ENCODE peak calls at places on chromosomes 11 and 22, in nine cellular contexts. O is IMR-90; K is upper lobe of right lung; M is GM12865; X is astrocyte of the spinal cord; B is tibial artery; I is epithelial cell of esophagus; G is fibroblast of pulmonary artery; Q is naive thymus-derived CD4-positive, alpha-beta T cell. Y is an unnamed sample.

GRCh38 chr11:37449146-37449545 is 851.1 kb upstream of the RAG2 start:
- DNase-seq in O (peak; percentile 68), K (no peak), M (peak; percentile 28), X (peak; percentile 73), B (no peak), I (peak; percentile 66), G (peak; percentile 82), Q (no peak), Y (peak; percentile 67)

GRCh38 chr22:37167176-37167980 is 17.7 kb upstream of the IL2RB start:
- DNase-seq in O (no peak), K (peak; percentile 60), M (no peak), X (no peak), B (no peak), I (no peak), G (no peak), Q (no peak), Y (no peak)

GRCh38 chr11:120210651-120211521 is at the start of gene OAF:
- DNase-seq in O (peak; percentile 83), K (peak; percentile 78), M (peak; percentile 82), X (peak; percentile 89), B (no peak), I (peak; percentile 78), G (peak; percentile 85), Q (peak; percentile 67), Y (peak; percentile 88)

GRCh38 chr11:85682330-85683305 is 3.4 kb downstream of the CCDC89 start:
- DNase-seq in O (peak; percentile 47), K (peak; percentile 87), M (peak; percentile 60), X (peak; percentile 52), B (peak; percentile 79), I (peak; percentile 34), G (peak; percentile 52), Q (peak; percentile 58), Y (peak; percentile 52)

GRCh38 chr11:113351490-113351889 is 36.1 kb upstream of the ANKK1 start:
- DNase-seq in O (no peak), K (no peak), M (no peak), X (no peak), B (no peak), I (no peak), G (peak; percentile 62), Q (no peak), Y (no peak)

GRCh38 chr11:132410383-132410782 is 1040.0 kb downstream of the NTM start:
- DNase-seq in O (no peak), K (no peak), M (no peak), X (no peak), B (no peak), I (no peak), G (no peak), Q (no peak), Y (no peak)

GRCh38 chr11:127624455-127624854 is 623.9 kb upstream of the KIRREL3 start:
- DNase-seq in O (peak; percentile 6), K (no peak), M (no peak), X (no peak), B (no peak), I (no peak), G (peak; percentile 8), Q (no peak), Y (no peak)

GRCh38 chr11:29564501-29564900 is 452.3 kb downstream of the KCNA4 start:
- DNase-seq in O (no peak), K (no peak), M (no peak), X (no peak), B (no peak), I (no peak), G (no peak), Q (no peak), Y (no peak)

DNA sequence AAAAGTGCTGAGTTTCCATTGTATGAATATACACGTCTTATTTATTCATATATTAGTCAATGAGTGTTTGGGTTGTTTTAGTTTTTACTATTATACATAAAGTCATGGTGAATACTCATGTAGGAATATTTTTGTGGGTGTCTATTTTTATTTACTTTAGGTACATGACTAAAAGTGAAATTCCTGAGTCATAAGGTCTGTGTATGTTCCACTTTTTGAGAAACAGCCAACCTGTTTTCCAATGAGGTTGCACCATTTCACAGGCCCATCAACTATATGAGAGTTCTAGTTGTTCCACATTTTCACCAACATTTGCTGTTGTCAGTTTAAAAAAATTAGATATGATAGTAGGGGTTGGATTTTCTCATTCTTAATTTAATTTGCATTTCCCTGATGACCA is 6.6 kb upstream of the OR6X1 start:
- DNase-seq in O (no peak), K (no peak), M (peak; percentile 56), X (no peak), B (no peak), I (peak; percentile 57), G (no peak), Q (no peak), Y (no peak)
- H3K4me3 ChIP-seq in O (no peak overlapping the region), K (no peak overlapping the region), M (no peak overlapping the region), X (no peak overlapping the region), B (no peak overlapping the region), I (no peak overlapping the region), G (no peak overlapping the region), Q (no peak overlapping the region), Y (no peak overlapping the region)

GRCh38 chr11:95266751-95267374 is 35.9 kb upstream of the SESN3 start:
- DNase-seq in O (no peak), K (no peak), M (no peak), X (peak; percentile 29), B (no peak), I (no peak), G (no peak), Q (no peak), Y (peak; percentile 77)

GRCh38 chr11:95264881-95265280 is 33.9 kb upstream of the SESN3 start:
- DNase-seq in O (no peak), K (no peak), M (no peak), X (no peak), B (no peak), I (no peak), G (no peak), Q (no peak), Y (no peak)

GRCh38 chr11:95269402-95269801 is 38.4 kb upstream of the SESN3 start:
- DNase-seq in O (no peak), K (no peak), M (no peak), X (no peak), B (no peak), I (no peak), G (no peak), Q (no peak), Y (peak; percentile 18)

GRCh38 chr11:95268386-95268785 is 37.4 kb upstream of the SESN3 start:
- DNase-seq in O (no peak), K (no peak), M (no peak), X (no peak), B (no peak), I (no peak), G (no peak), Q (no peak), Y (no peak)

DNA sequence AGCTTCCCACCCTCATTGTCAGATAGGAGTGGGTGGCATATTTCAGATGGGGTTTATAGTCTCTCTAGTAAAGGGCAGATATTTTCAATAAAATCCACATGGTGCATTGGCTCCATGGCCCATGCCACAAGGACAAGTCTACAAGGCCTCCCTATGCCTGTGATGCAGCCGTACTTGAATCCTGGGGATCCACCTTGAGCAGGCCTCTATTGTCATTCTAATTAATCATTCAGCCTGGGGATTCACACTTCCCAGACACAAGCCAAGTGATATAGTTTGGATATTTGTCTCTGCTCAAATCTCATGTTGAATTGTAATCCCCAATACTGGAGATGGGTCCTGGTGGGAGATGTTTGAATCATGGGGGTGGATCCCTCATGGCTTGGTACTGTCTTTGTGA is 36.8 kb upstream of the SESN3 start:
- DNase-seq in O (no peak), K (no peak), M (no peak), X (no peak), B (no peak), I (no peak), G (no peak), Q (no peak), Y (no peak)
- H3K4me3 ChIP-seq in O (no peak overlapping the region), K (no peak overlapping the region), M (no peak overlapping the region), X (no peak overlapping the region), B (no peak overlapping the region), I (no peak overlapping the region), G (no peak overlapping the region), Q (no peak overlapping the region), Y (no peak overlapping the region)

DNA sequence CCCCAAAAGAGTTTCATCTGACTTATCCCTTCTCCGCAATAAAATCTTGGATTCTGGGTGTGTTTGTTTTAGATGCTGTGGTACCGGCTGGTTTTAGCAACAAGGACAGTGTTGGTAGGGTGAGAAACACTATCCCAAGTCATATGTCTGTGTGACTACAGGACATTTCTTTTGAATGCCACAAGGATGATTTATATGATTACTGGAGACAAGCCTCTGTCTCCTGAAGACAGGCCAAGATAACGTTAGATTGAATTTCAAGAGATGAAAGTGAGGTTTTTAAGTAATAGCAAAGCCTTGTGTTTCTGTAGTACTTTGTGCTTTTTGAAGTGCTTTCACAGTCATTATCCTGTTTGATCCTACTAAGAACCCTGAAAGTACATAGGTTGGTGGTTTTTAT is 101.6 kb downstream of the COMMD9 start:
- DNase-seq in O (no peak), K (no peak), M (no peak), X (no peak), B (no peak), I (no peak), G (no peak), Q (no peak), Y (no peak)
- H3K4me3 ChIP-seq in O (no peak overlapping the region), K (no peak overlapping the region), M (no peak overlapping the region), X (no peak overlapping the region), B (no peak overlapping the region), I (no peak overlapping the region), G (no peak overlapping the region), Q (no peak overlapping the region), Y (no peak overlapping the region)

GRCh38 chr11:9573775-9574555 is 495 bp downstream of the WEE1 start:
- DNase-seq in O (no peak), K (peak; percentile 76), M (peak; percentile 56), X (no peak), B (no peak), I (no peak), G (peak; percentile 13), Q (no peak), Y (no peak)

GRCh38 chr11:9573054-9573774 is at the start of gene WEE1:
- DNase-seq in O (peak; percentile 98), K (peak; percentile 99), M (peak; percentile 99), X (peak; percentile 99), B (peak; percentile 99), I (peak; percentile 99), G (peak; percentile 98), Q (peak; percentile 88), Y (peak; percentile 97)

GRCh38 chr11:9574556-9574805 is 1.0 kb downstream of the WEE1 start:
- DNase-seq in O (no peak), K (peak; percentile 72), M (peak; percentile 37), X (no peak), B (peak; percentile 75), I (no peak), G (peak; percentile 53), Q (no peak), Y (no peak)

GRCh38 chr11:9575531-9576240 is 2.2 kb downstream of the WEE1 start:
- DNase-seq in O (no peak), K (no peak), M (no peak), X (peak; percentile 54), B (no peak), I (no peak), G (no peak), Q (no peak), Y (peak; percentile 28)

DNA sequence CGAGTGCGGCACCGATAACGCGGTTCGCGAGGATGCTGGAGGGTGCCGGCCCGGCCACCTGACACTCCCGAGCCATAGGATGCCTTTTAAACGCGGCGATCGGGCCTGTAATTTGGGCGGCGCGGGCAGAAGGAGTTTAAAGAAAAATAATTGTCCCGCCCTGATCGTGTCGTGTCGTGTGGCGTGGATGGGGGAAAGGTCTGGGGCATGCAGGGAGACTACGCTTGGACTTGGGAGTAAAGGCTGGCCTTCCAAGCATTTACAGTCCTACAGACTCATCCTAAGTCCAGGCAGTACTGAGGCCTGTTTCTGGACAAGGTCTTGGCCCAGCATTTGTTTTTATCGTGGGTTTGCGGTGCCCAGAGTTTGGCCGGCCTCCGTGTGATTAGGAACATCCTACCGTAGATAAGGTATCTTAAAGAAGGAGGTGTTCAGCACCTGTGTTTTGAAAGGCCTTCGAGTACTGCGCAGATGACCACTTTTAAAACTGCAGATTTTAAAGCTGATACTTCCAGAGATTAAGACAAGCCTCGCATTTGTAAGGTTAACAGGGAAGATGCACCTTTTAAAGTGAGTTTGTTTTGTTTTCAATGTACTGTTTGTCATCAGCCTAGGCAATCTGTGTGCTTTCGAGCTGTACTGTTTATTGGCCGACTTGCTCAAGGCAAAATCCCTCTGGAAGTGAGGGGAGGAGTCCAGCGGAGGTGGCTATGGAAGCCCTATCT is 1.5 kb downstream of the WEE1 start:
- DNase-seq in O (peak; percentile 87), K (no peak), M (peak; percentile 43), X (peak; percentile 89), B (peak; percentile 85), I (peak; percentile 83), G (peak; percentile 92), Q (peak; percentile 7), Y (peak; percentile 84)
- H3K4me3 ChIP-seq in O (peak overlapping the region; percentile 76), K (peak overlapping the region; percentile 77), M (peak overlapping the region; percentile 97), X (peak overlapping the region; percentile 71), B (peak overlapping the region; percentile 89), I (peak overlapping the region; percentile 85), G (peak overlapping the region; percentile 76), Q (peak overlapping the region; percentile 61), Y (peak overlapping the region; percentile 73)